ENCODE peak calls at places on chromosomes 3 and 15, in ten cellular contexts. X, B, S, A, C, Q, E, T, W and H are unnamed samples.

GRCh38 chr3:16301490-16301889 is 36.5 kb downstream of the OXNAD1 start:
- DNase-seq in A (no peak), X (no peak), E (no peak), B (no peak), T (no peak), C (no peak), Q (no peak), S (no peak), W (peak; percentile 46), H (no peak)

GRCh38 chr15:77622212-77622941 is 10.3 kb downstream of the LINGO1 start:
- DNase-seq in B (no peak), C (no peak), A (no peak), Q (no peak), X (no peak), S (no peak), T (no peak), E (no peak), W (peak; percentile 70), H (peak; percentile 81)

GRCh38 chr15:29978411-29979382 is 104.1 kb upstream of the GOLGA8J start:
- DNase-seq in A (no peak), Q (no peak), E (no peak), S (peak; percentile 36), B (no peak), W (no peak), X (no peak), C (no peak), T (no peak), H (peak; percentile 43)

GRCh38 chr3:138835177-138835757 is 539 bp upstream of the PIK3CB start:
- DNase-seq in T (no peak), E (no peak), A (no peak), B (no peak), C (no peak), X (no peak), S (no peak), Q (no peak), W (no peak), H (no peak)

GRCh38 chr15:99085413-99086326 is 19.2 kb upstream of the SYNM start:
- DNase-seq in B (no peak), E (no peak), T (no peak), S (peak; percentile 57), W (no peak), A (no peak), Q (peak; percentile 61), X (no peak), C (no peak), H (peak; percentile 69)

GRCh38 chr3:126983653-126984390 is 907 bp downstream of the PLXNA1 start:
- DNase-seq in A (no peak), T (no peak), W (peak; percentile 87), Q (no peak), C (no peak), X (no peak), S (no peak), B (no peak), E (no peak), H (peak; percentile 96)

GRCh38 chr15:97884513-97885131 is 75.9 kb upstream of the ARRDC4 start:
- DNase-seq in A (no peak), E (no peak), S (no peak), C (no peak), T (no peak), W (no peak), B (no peak), X (no peak), Q (no peak), H (no peak)

GRCh38 chr3:49255112-49255511 is 21.9 kb downstream of the C3orf62 start:
- DNase-seq in B (no peak), T (no peak), E (no peak), X (no peak), W (peak; percentile 18), S (no peak), C (no peak), A (no peak), Q (no peak), H (no peak)

GRCh38 chr3:5298453-5298852 is 110.9 kb downstream of the EDEM1 start:
- DNase-seq in S (no peak), T (no peak), A (no peak), Q (no peak), E (no peak), W (no peak), B (no peak), X (no peak), C (no peak), H (no peak)